ENCODE peak calls at places on chromosome 15, in seven cellular contexts. D is body of pancreas, O is AG04450, N is cardiac muscle cell, F is astrocyte of the spinal cord, S is HepG2, R is heart right ventricle. M is an unnamed sample.
A peak's percentile ranks its signal among the peaks of the same experiment; 100 is the strongest.

GRCh38 chr15:40031300-40031699 is 7.7 kb downstream of the SRP14 start:
- DNase-seq in D (no peak), O (no peak), N (no peak), F (no peak), S (no peak), R (no peak), M (no peak)

GRCh38 chr15:41559489-41560177 is 621 bp downstream of the TYRO3 start:
- DNase-seq in D (peak; percentile 31), O (no peak), N (no peak), F (peak; percentile 5), S (no peak), R (no peak), M (no peak)

GRCh38 chr15:99976811-99977271 is 243.6 kb upstream of the LYSMD4 start:
- DNase-seq in D (no peak), O (no peak), N (no peak), F (peak; percentile 24), S (no peak), R (no peak), M (peak; percentile 50)

GRCh38 chr15:70185251-70185711 is 87.6 kb upstream of the TLE3 start:
- DNase-seq in D (no peak), O (no peak), N (no peak), F (no peak), S (no peak), R (no peak), M (no peak)

GRCh38 chr15:79432345-79433311 is 492 bp downstream of the MINAR1 start:
- DNase-seq in D (no peak), O (no peak), N (no peak), F (no peak), S (no peak), R (no peak), M (peak; percentile 13)

GRCh38 chr15:31367021-31367729 is 40.5 kb downstream of the KLF13 start:
- DNase-seq in D (no peak), O (no peak), N (no peak), F (no peak), S (no peak), R (no peak), M (no peak)

GRCh38 chr15:68298882-68299381 is 21.4 kb downstream of the FEM1B start:
- DNase-seq in D (no peak), O (no peak), N (no peak), F (no peak), S (no peak), R (peak; percentile 19), M (no peak)

GRCh38 chr15:43255376-43255775 is 11.4 kb downstream of the TGM5 start:
- DNase-seq in D (no peak), O (no peak), N (no peak), F (no peak), S (no peak), R (no peak), M (no peak)

GRCh38 chr15:89504166-89504565 is 7.8 kb upstream of the RHCG start:
- DNase-seq in D (no peak), O (no peak), N (no peak), F (no peak), S (no peak), R (no peak), M (no peak)

GRCh38 chr15:64460737-64461576 is 579 bp downstream of the ZNF609 start:
- DNase-seq in D (peak; percentile 27), O (peak; percentile 52), N (peak; percentile 51), F (peak; percentile 73), S (peak; percentile 66), R (peak; percentile 51), M (peak; percentile 85)

GRCh38 chr15:35738370-35738769 is 192.4 kb upstream of the DPH6 start:
- DNase-seq in D (no peak), O (no peak), N (no peak), F (peak; percentile 66), S (no peak), R (no peak), M (peak; percentile 42)

GRCh38 chr15:81281925-81282895 is 41.7 kb downstream of the STARD5 start:
- DNase-seq in D (no peak), O (no peak), N (no peak), F (no peak), S (no peak), R (no peak), M (no peak)

GRCh38 chr15:80773122-80773551 is 6.0 kb upstream of the CEMIP start:
- DNase-seq in D (no peak), O (no peak), N (no peak), F (peak; percentile 85), S (no peak), R (no peak), M (peak; percentile 85)

GRCh38 chr15:35753486-35753885 is 207.5 kb upstream of the DPH6 start:
- DNase-seq in D (no peak), O (peak; percentile 6), N (peak; percentile 21), F (peak; percentile 77), S (no peak), R (no peak), M (peak; percentile 50)

GRCh38 chr15:51846463-51847230 is 17.2 kb downstream of the TMOD3 start:
- DNase-seq in D (no peak), O (no peak), N (no peak), F (peak; percentile 84), S (no peak), R (no peak), M (peak; percentile 41)

GRCh38 chr15:77907824-77908751 is 169.4 kb downstream of the TBC1D2B start:
- DNase-seq in D (peak; percentile 63), O (no peak), N (peak; percentile 76), F (peak; percentile 50), S (peak; percentile 61), R (no peak), M (peak; percentile 54)

GRCh38 chr15:38758001-38758400 is 193.4 kb upstream of the RASGRP1 start:
- DNase-seq in D (no peak), O (peak; percentile 30), N (peak; percentile 46), F (peak; percentile 82), S (no peak), R (no peak), M (peak; percentile 89)

GRCh38 chr15:83379574-83379973 is 67.6 kb upstream of the SH3GL3 start:
- DNase-seq in D (no peak), O (no peak), N (no peak), F (no peak), S (no peak), R (no peak), M (peak; percentile 41)

GRCh38 chr15:77243716-77244401 is 172.9 kb upstream of the TSPAN3 start:
- DNase-seq in D (no peak), O (no peak), N (no peak), F (no peak), S (no peak), R (no peak), M (no peak)

GRCh38 chr15:88648357-88649214 is 9.8 kb downstream of the ISG20 start:
- DNase-seq in D (peak; percentile 65), O (no peak), N (no peak), F (no peak), S (no peak), R (no peak), M (peak; percentile 16)

GRCh38 chr15:40161693-40162401 is 978 bp downstream of the BUB1B start:
- DNase-seq in D (no peak), O (no peak), N (no peak), F (no peak), S (no peak), R (no peak), M (no peak)

GRCh38 chr15:100762913-100763627 is 116.6 kb upstream of the ALDH1A3 start:
- DNase-seq in D (no peak), O (no peak), N (no peak), F (no peak), S (no peak), R (no peak), M (no peak)

GRCh38 chr15:78605680-78606079 is 15.1 kb downstream of the CHRNA3 start:
- DNase-seq in D (no peak), O (no peak), N (no peak), F (no peak), S (no peak), R (no peak), M (no peak)

DNA sequence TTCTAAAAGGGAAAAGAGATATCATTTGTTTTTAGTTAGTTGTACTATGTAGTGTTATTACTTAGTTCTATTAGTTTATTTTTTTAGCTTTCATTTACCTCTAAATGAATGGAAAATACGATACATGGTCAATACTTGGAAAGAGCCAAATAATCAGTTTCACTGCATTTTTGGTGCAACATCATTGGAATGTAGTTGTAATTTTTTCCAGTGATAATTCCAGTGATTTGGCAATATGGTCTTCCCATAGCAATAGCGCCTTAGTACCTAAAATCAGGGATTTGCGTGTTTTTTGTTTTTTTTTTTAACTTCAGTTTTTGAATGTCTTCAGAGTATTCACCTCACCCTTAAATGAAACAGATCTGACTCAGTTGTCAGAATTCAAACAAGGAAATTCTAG is 41.8 kb downstream of the RAB8B start:
- DNase-seq in D (no peak), O (no peak), N (no peak), F (no peak), S (no peak), R (no peak), M (no peak)
- H3K4me3 ChIP-seq in D (no peak overlapping the region), O (no peak overlapping the region), N (no peak overlapping the region), F (no peak overlapping the region), S (no peak overlapping the region), R (no peak overlapping the region), M (no peak overlapping the region)

GRCh38 chr15:73072894-73073293 is 20.6 kb downstream of the NEO1 start:
- DNase-seq in D (no peak), O (no peak), N (no peak), F (no peak), S (no peak), R (no peak), M (no peak)
- TF ChIP-seq CTCF in D (no peak), O (no peak), N (no peak), F (no peak), S (no peak), R (no peak), M (no peak)

GRCh38 chr15:66356069-66356358 is 471 bp downstream of the TIPIN start:
- DNase-seq in D (no peak), O (no peak), N (no peak), F (no peak), S (no peak), R (no peak), M (no peak)
- H3K4me3 ChIP-seq in D (peak overlapping the region; percentile 32), O (peak overlapping the region; percentile 93), N (peak overlapping the region; percentile 51), F (peak overlapping the region; percentile 88), S (peak overlapping the region; percentile 90), R (peak overlapping the region; percentile 60), M (peak overlapping the region; percentile 92)

DNA sequence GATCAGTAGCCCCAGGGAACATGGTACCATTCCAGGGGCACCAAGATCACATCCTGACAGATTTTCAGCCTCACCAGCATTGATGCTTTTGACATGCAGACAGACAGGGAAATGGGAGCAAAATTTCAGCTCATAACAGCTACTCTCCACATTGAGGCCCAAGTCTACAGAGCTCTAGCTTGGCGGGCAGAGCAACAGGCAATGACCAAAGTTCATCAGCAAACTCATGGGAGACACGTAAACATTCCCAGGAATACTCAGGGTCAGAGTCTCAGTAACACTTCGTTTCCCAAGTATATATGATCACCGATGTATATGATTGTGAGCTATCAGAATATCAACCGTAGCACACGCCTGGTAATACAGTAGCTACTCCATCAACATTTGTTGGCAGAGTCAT is 59.2 kb upstream of the SLC24A5 start:
- DNase-seq in D (no peak), O (no peak), N (no peak), F (no peak), S (peak; percentile 3), R (no peak), M (no peak)
- TF ChIP-seq CTCF in D (no peak), O (no peak), N (no peak), F (no peak), S (no peak), R (no peak), M (no peak)

GRCh38 chr15:85473455-85473854 is 93.1 kb downstream of the AKAP13 start:
- DNase-seq in D (no peak), O (no peak), N (no peak), F (peak; percentile 81), S (no peak), R (no peak), M (peak; percentile 39)
- H3K4me3 ChIP-seq in D (no peak overlapping the region), O (no peak overlapping the region), N (no peak overlapping the region), F (no peak overlapping the region), S (no peak overlapping the region), R (no peak overlapping the region), M (no peak overlapping the region)

GRCh38 chr15:60787737-60788513 is 309.0 kb upstream of the ICE2 start:
- DNase-seq in D (no peak), O (no peak), N (no peak), F (no peak), S (no peak), R (no peak), M (no peak)
- TF ChIP-seq CTCF in D (no peak), O (peak; percentile 47), N (peak; percentile 44), F (peak; percentile 51), S (peak; percentile 26), R (peak; percentile 29), M (peak; percentile 40)

M was measured in AG10803.